ENCODE peak calls at places on chromosomes 3 and 15, in four cellular contexts. A is fibroblast of pulmonary artery, X is cardiac fibroblast, J is RWPE2. V is an unnamed sample.
A peak's percentile ranks its signal among the peaks of the same experiment; 100 is the strongest.

GRCh38 chr3:22439626-22440025 is 688.6 kb upstream of the ZNF385D start:
- DNase-seq in A (no peak), X (no peak), J (no peak), V (no peak)

GRCh38 chr3:45272828-45273470 is 46.9 kb upstream of the TMEM158 start:
- DNase-seq in A (no peak), X (no peak), J (no peak), V (no peak)

GRCh38 chr15:100940785-100941379 is 21.7 kb downstream of the LRRK1 start:
- DNase-seq in A (no peak), X (no peak), J (no peak), V (no peak)

GRCh38 chr15:59232476-59232875 is 25.8 kb downstream of the LDHAL6B start:
- DNase-seq in A (peak; percentile 81), X (peak; percentile 91), J (no peak), V (no peak)

GRCh38 chr3:123420416-123420968 is 28.4 kb downstream of the ADCY5 start:
- DNase-seq in A (no peak), X (no peak), J (no peak), V (no peak)

GRCh38 chr3:114380233-114380645 is 86.4 kb downstream of the TIGIT start:
- DNase-seq in A (peak; percentile 84), X (peak; percentile 77), J (no peak), V (no peak)

GRCh38 chr15:65331811-65332210 is 27.3 kb downstream of the RNU5B-1 start:
- DNase-seq in A (no peak), X (no peak), J (no peak), V (no peak)

GRCh38 chr3:42501321-42501680 is 1.1 kb upstream of the VIPR1 start:
- DNase-seq in A (no peak), X (no peak), J (peak; percentile 38), V (peak; percentile 72)

GRCh38 chr3:101513419-101513986 is 491 bp upstream of the SENP7 start:
- DNase-seq in A (no peak), X (no peak), J (no peak), V (no peak)

GRCh38 chr15:47184003-47184404 is 533.3 kb upstream of the SEMA6D start:
- DNase-seq in A (no peak), X (no peak), J (no peak), V (peak; percentile 85)

GRCh38 chr3:186566772-186567071 is 417 bp downstream of the TBCCD1 start:
- DNase-seq in A (no peak), X (no peak), J (no peak), V (no peak)

GRCh38 chr15:62912808-62913207 is 129.7 kb upstream of the TPM1 start:
- DNase-seq in A (no peak), X (no peak), J (no peak), V (no peak)

GRCh38 chr3:32106929-32107362 is 526 bp downstream of the GPD1L start:
- DNase-seq in A (peak; percentile 7), X (peak; percentile 19), J (no peak), V (no peak)

GRCh38 chr3:5162102-5162501 is 25.4 kb upstream of the EDEM1 start:
- DNase-seq in A (peak; percentile 80), X (peak; percentile 81), J (no peak), V (no peak)

GRCh38 chr3:119627461-119627860 is 29.8 kb downstream of the PLA1A start:
- DNase-seq in A (peak; percentile 42), X (peak; percentile 25), J (no peak), V (no peak)

GRCh38 chr3:27533718-27534578 is 49.8 kb upstream of the SLC4A7 start:
- DNase-seq in A (peak; percentile 96), X (peak; percentile 99), J (peak; percentile 96), V (no peak)
- TF ChIP-seq CTCF in A (peak; percentile 62), X (peak; percentile 72), J (peak; percentile 50), V (peak; percentile 81)

GRCh38 chr15:51093488-51093864 is 1.2 kb downstream of the TNFAIP8L3 start:
- DNase-seq in A (no peak), X (no peak), J (no peak), V (no peak)
- TF ChIP-seq CTCF in A (no peak), X (no peak), J (no peak), V (no peak)

GRCh38 chr15:88650556-88650955 is 11.7 kb downstream of the ISG20 start:
- DNase-seq in A (no peak), X (no peak), J (peak; percentile 48), V (no peak)
- TF ChIP-seq CTCF in A (no peak), X (no peak), J (no peak), V (no peak)

GRCh38 chr15:26631894-26632293 is 141.0 kb downstream of the GABRB3 start:
- DNase-seq in A (no peak), X (no peak), J (no peak), V (no peak)

GRCh38 chr15:26630857-26631256 is 142.0 kb downstream of the GABRB3 start:
- DNase-seq in A (no peak), X (no peak), J (no peak), V (no peak)

GRCh38 chr15:26632500-26632899 is 140.4 kb downstream of the GABRB3 start:
- DNase-seq in A (no peak), X (no peak), J (no peak), V (no peak)

GRCh38 chr15:26628071-26628470 is 144.8 kb downstream of the GABRB3 start:
- DNase-seq in A (no peak), X (no peak), J (no peak), V (no peak)

GRCh38 chr15:26628879-26629529 is 143.9 kb downstream of the GABRB3 start:
- DNase-seq in A (peak; percentile 11), X (no peak), J (no peak), V (peak; percentile 97)
- TF ChIP-seq CTCF in A (no peak), X (no peak), J (no peak), V (no peak)

GRCh38 chr3:81760215-81760614 is 1.2 kb downstream of the GBE1 start:
- DNase-seq in A (no peak), X (no peak), J (no peak), V (no peak)
- TF ChIP-seq CTCF in A (no peak), X (no peak), J (no peak), V (no peak)

V was measured in chondrocyte.